ENCODE peak calls at places on chromosomes 13 and 19, in eight cellular contexts. C, P, E, Q, W, I, K and T are unnamed samples. For H3K4me1, the result is how much of the 10 kb centered on the place peaks cover.

GRCh38 chr19:18317998-18318800 is 4.7 kb downstream of the LSM4 start:
- DNase-seq in C (no peak), P (no peak), E (no peak), Q (no peak), W (peak), I (no peak), K (no peak), T (peak)

GRCh38 chr13:40539954-40540706 is 126.3 kb downstream of the FOXO1 start:
- DNase-seq in C (peak), P (no peak), E (no peak), Q (peak), W (no peak), I (no peak), K (no peak), T (no peak)

GRCh38 chr13:30371649-30372265 is 50.5 kb upstream of the UBE2L5 start:
- DNase-seq in C (peak), P (no peak), E (no peak), Q (peak), W (peak), I (no peak), K (no peak), T (peak)

GRCh38 chr13:38819053-38819452 is 132.2 kb downstream of the FREM2 start:
- DNase-seq in C (peak), P (no peak), E (no peak), Q (peak), W (peak), I (no peak), K (no peak), T (no peak)

GRCh38 chr13:105403065-105403464 is 1132.4 kb downstream of the EFNB2 start:
- DNase-seq in C (no peak), P (no peak), E (no peak), Q (no peak), W (no peak), I (no peak), K (no peak), T (no peak)

GRCh38 chr19:53823380-53824120 is 564 bp downstream of the NLRP12 start:
- DNase-seq in C (no peak), P (no peak), E (no peak), Q (no peak), W (no peak), I (no peak), K (no peak), T (no peak)

GRCh38 chr13:41130356-41130755 is 2.2 kb downstream of the KBTBD6 start:
- DNase-seq in C (no peak), P (no peak), E (no peak), Q (peak), W (no peak), I (no peak), K (no peak), T (no peak)

GRCh38 chr13:40534456-40534855 is 132.0 kb downstream of the FOXO1 start:
- DNase-seq in C (peak), P (no peak), E (no peak), Q (peak), W (no peak), I (no peak), K (no peak), T (no peak)

GRCh38 chr13:45681101-45681500 is 21.0 kb upstream of the CBY2 start:
- DNase-seq in C (no peak), P (no peak), E (no peak), Q (no peak), W (no peak), I (no peak), K (no peak), T (no peak)

GRCh38 chr13:58202099-58202498 is 570.6 kb downstream of the PCDH17 start:
- DNase-seq in C (no peak), P (no peak), E (no peak), Q (no peak), W (no peak), I (no peak), K (no peak), T (no peak)

GRCh38 chr19:41918653-41919244 is 9.5 kb downstream of the ERFL start:
- DNase-seq in C (no peak), P (no peak), E (no peak), Q (no peak), W (no peak), I (no peak), K (no peak), T (no peak)

GRCh38 chr13:59745395-59745788 is 418.3 kb downstream of the DIAPH3 start:
- DNase-seq in C (no peak), P (no peak), E (no peak), Q (peak), W (no peak), I (no peak), K (no peak), T (no peak)

GRCh38 chr13:29802621-29803020 is 47.8 kb downstream of the UBL3 start:
- DNase-seq in C (no peak), P (no peak), E (no peak), Q (no peak), W (no peak), I (no peak), K (no peak), T (no peak)

GRCh38 chr13:106490887-106491321 is 44.6 kb downstream of the EFNB2 start:
- DNase-seq in C (no peak), P (no peak), E (no peak), Q (no peak), W (no peak), I (no peak), K (no peak), T (no peak)

GRCh38 chr13:106362637-106363036 is 172.8 kb downstream of the EFNB2 start:
- DNase-seq in C (no peak), P (no peak), E (no peak), Q (no peak), W (no peak), I (no peak), K (no peak), T (no peak)

GRCh38 chr13:45537506-45537905 is 72.8 kb downstream of the COG3 start:
- DNase-seq in C (no peak), P (no peak), E (no peak), Q (peak), W (no peak), I (no peak), K (no peak), T (no peak)

GRCh38 chr13:101415358-101416174 is 742 bp downstream of the NALCN start:
- DNase-seq in C (no peak), P (no peak), E (no peak), Q (no peak), W (no peak), I (no peak), K (no peak), T (no peak)

GRCh38 chr13:56924401-56924800 is 216.3 kb upstream of the PRR20A start:
- DNase-seq in C (no peak), P (no peak), E (no peak), Q (no peak), W (no peak), I (no peak), K (no peak), T (no peak)

GRCh38 chr13:92384410-92384809 is 842.2 kb upstream of the GPC6 start:
- DNase-seq in C (no peak), P (no peak), E (no peak), Q (no peak), W (no peak), I (no peak), K (no peak), T (no peak)

GRCh38 chr13:39381456-39381855 is 221.5 kb downstream of the LHFPL6 start:
- DNase-seq in C (no peak), P (no peak), E (no peak), Q (no peak), W (no peak), I (no peak), K (no peak), T (no peak)

GRCh38 chr19:40528533-40529092 is 48.1 kb upstream of the SHKBP1 start:
- DNase-seq in C (no peak), P (no peak), E (no peak), Q (no peak), W (no peak), I (no peak), K (no peak), T (no peak)

GRCh38 chr19:40530091-40530901 is 46.4 kb upstream of the SHKBP1 start:
- DNase-seq in C (no peak), P (no peak), E (no peak), Q (no peak), W (no peak), I (no peak), K (peak), T (no peak)

GRCh38 chr19:40528078-40528477 is 48.6 kb upstream of the SHKBP1 start:
- DNase-seq in C (no peak), P (no peak), E (no peak), Q (no peak), W (no peak), I (no peak), K (no peak), T (no peak)

GRCh38 chr19:40525234-40526051 is 51.2 kb upstream of the SHKBP1 start:
- DNase-seq in C (no peak), P (no peak), E (no peak), Q (no peak), W (no peak), I (no peak), K (no peak), T (no peak)

GRCh38 chr19:40529093-40529954 is 47.3 kb upstream of the SHKBP1 start:
- DNase-seq in C (peak), P (peak), E (peak), Q (peak), W (peak), I (peak), K (peak), T (peak)
- H3K4me3 ChIP-seq in C (no peak), P (peak), E (peak), Q (peak), W (peak), I (peak), K (peak), T (no peak)

DNA sequence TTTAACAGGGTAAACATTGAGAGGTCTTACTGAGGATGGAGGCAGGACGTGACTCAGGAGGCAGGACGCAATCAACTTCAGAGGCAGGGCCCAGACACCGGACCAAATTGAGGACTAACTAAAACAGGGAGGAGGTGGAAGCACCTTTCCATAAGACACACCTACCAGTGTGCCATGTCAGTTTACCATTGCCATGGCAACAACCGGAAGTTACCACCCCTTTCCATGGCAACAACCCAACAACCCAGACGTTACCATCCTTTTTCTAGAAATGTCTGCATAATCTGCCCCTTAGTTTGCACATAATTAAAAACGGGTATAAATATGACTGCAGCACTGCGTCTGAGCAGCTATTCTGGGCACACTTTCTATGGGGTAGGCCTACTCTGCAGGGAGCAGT is 53.5 kb upstream of the SOX21 start:
- DNase-seq in C (no peak), P (no peak), E (no peak), Q (no peak), W (no peak), I (no peak), K (no peak), T (no peak)
- H3K27ac ChIP-seq in C (no peak), P (no peak), E (no peak), Q (no peak), W (no peak), I (no peak), K (no peak), T (no peak)

GRCh38 chr19:5935473-5936307 is 21.6 kb downstream of the CAPS start:
- DNase-seq in C (no peak), P (no peak), E (no peak), Q (no peak), W (no peak), I (no peak), K (no peak), T (no peak)
- H3K4me1 ChIP-seq in C (under half), P (under half), E (under half), Q (under half), W (under half), I (under half), K (under half), T (under half)

DNA sequence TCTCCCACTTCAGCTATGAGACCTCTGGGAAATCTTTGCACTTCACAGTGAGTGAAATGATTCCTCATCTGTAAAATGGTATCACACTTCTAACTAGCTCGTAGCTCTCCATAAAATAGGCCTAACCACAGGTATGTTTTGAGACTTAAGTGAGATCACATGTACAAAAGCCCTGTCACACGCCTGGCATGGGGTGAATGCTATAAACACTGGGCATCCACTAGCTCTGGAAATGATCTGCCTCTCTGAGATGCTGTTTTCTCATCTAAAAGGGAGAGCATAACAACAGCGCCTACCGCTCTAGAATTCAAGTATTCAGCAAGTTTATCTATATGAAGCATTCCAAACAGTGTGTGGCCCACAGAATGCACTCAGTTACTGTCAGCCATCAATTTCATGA is 2.2 kb downstream of the AKT2 start:
- DNase-seq in C (no peak), P (no peak), E (no peak), Q (no peak), W (no peak), I (no peak), K (no peak), T (no peak)
- H3K4me3 ChIP-seq in C (no peak), P (no peak), E (no peak), Q (no peak), W (no peak), I (no peak), K (peak), T (peak)

GRCh38 chr19:16917401-16917800 is 28.6 kb downstream of the F2RL3 start:
- DNase-seq in C (no peak), P (no peak), E (peak), Q (no peak), W (no peak), I (no peak), K (no peak), T (no peak)
- H3K27ac ChIP-seq in C (no peak), P (no peak), E (no peak), Q (no peak), W (no peak), I (no peak), K (no peak), T (no peak)